ENCODE peak calls at places on chromosome 13, in five cellular contexts. Y, A, H, B and K are unnamed samples.

GRCh38 chr13:43573361-43573740 is 213.4 kb downstream of the ENOX1 start:
- DNase-seq in A (no peak), H (peak; percentile 36), B (no peak), Y (no peak), K (peak; percentile 52)

GRCh38 chr13:92804926-92805325 is 421.7 kb upstream of the GPC6 start:
- DNase-seq in B (no peak), Y (no peak), A (no peak), H (no peak), K (peak; percentile 28)

GRCh38 chr13:48333976-48334375 is 30.4 kb downstream of the RB1 start:
- DNase-seq in H (peak; percentile 77), A (no peak), Y (no peak), B (no peak), K (peak; percentile 4)

GRCh38 chr13:21133077-21133476 is 43.3 kb downstream of the SKA3 start:
- DNase-seq in H (no peak), Y (no peak), B (no peak), A (no peak), K (no peak)

GRCh38 chr13:41004875-41005693 is 14.0 kb downstream of the ELF1 start:
- DNase-seq in A (no peak), Y (no peak), B (no peak), H (peak; percentile 40), K (peak; percentile 37)

GRCh38 chr13:33191425-33192221 is 93.9 kb downstream of the STARD13 start:
- DNase-seq in H (peak; percentile 75), B (no peak), A (no peak), Y (no peak), K (peak; percentile 81)

GRCh38 chr13:80618777-80619176 is 277.9 kb upstream of the SPRY2 start:
- DNase-seq in B (no peak), Y (no peak), H (no peak), A (no peak), K (no peak)

GRCh38 chr13:99191900-99192399 is 8.7 kb upstream of the UBAC2 start:
- DNase-seq in A (no peak), H (peak; percentile 69), Y (no peak), B (no peak), K (no peak)

GRCh38 chr13:91297503-91297902 is 50.0 kb upstream of the MIR17HG start:
- DNase-seq in H (no peak), B (no peak), Y (no peak), A (no peak), K (no peak)

GRCh38 chr13:110716235-110716505 is 2.7 kb downstream of the ING1 start:
- DNase-seq in H (peak; percentile 31), A (no peak), B (no peak), Y (no peak), K (peak; percentile 34)

GRCh38 chr13:80039000-80039399 is 301.9 kb downstream of the SPRY2 start:
- DNase-seq in A (no peak), Y (no peak), B (no peak), H (no peak), K (no peak)

GRCh38 chr13:113405481-113406300 is 41.8 kb upstream of the GRTP1 start:
- DNase-seq in B (no peak), Y (no peak), A (no peak), H (no peak), K (no peak)

GRCh38 chr13:59409651-59410200 is 754.0 kb downstream of the DIAPH3 start:
- DNase-seq in B (no peak), A (no peak), Y (no peak), H (no peak), K (no peak)

GRCh38 chr13:51643882-51644281 is 59.6 kb downstream of the WDFY2 start:
- DNase-seq in H (peak; percentile 93), Y (no peak), A (no peak), B (no peak), K (peak; percentile 89)

GRCh38 chr13:98829541-98829940 is 77.1 kb upstream of the SLC15A1 start:
- DNase-seq in Y (no peak), B (no peak), A (no peak), H (no peak), K (no peak)

GRCh38 chr13:75486146-75486545 is 4.2 kb upstream of the TBC1D4 start:
- DNase-seq in H (no peak), A (no peak), Y (no peak), B (no peak), K (peak; percentile 55)

GRCh38 chr13:40779049-40779448 is 8.1 kb upstream of the MRPS31 start:
- DNase-seq in A (no peak), B (no peak), Y (no peak), H (no peak), K (no peak)

GRCh38 chr13:113616991-113617749 is 32.6 kb downstream of the TFDP1 start:
- DNase-seq in B (no peak), Y (no peak), A (no peak), H (peak; percentile 79), K (no peak)

GRCh38 chr13:34035676-34036325 is 217.9 kb downstream of the RFC3 start:
- DNase-seq in H (no peak), B (no peak), Y (no peak), A (no peak), K (peak; percentile 83)

GRCh38 chr13:94093652-94094310 is 385.7 kb downstream of the DCT start:
- DNase-seq in Y (no peak), H (peak; percentile 30), B (no peak), A (no peak), K (no peak)

GRCh38 chr13:99312493-99312883 is 5.3 kb upstream of the GPR183 start:
- DNase-seq in B (no peak), A (no peak), H (peak; percentile 95), Y (no peak), K (peak; percentile 93)

GRCh38 chr13:98173431-98173921 is 3.6 kb downstream of the RNF113B start:
- DNase-seq in H (peak; percentile 99), A (no peak), Y (no peak), B (no peak), K (peak; percentile 96)

GRCh38 chr13:35720290-35720689 is 243.8 kb upstream of the MAB21L1 start:
- DNase-seq in Y (no peak), A (no peak), H (no peak), B (no peak), K (no peak)

GRCh38 chr13:66312312-66313087 is 917.6 kb downstream of the PCDH9 start:
- DNase-seq in H (peak; percentile 92), B (no peak), A (peak; percentile 12), Y (no peak), K (no peak)